ENCODE peak calls at places on chromosomes 3 and 15, in four cellular contexts. L is A549, S is GM12878, U is K562. P is an unnamed sample.

GRCh38 chr3:52050571-52050970 is 5.8 kb downstream of the DUSP7 start:
- DNase-seq in L (no peak), S (no peak), U (no peak), P (no peak)

GRCh38 chr3:111751961-111752360 is 107.1 kb upstream of the PHLDB2 start:
- DNase-seq in L (no peak), S (no peak), U (no peak), P (no peak)

GRCh38 chr3:161372321-161373260 is 1.3 kb upstream of the SPTSSB start:
- DNase-seq in L (no peak), S (no peak), U (no peak), P (no peak)

GRCh38 chr3:117322866-117323265 is 613.3 kb downstream of the TUSC7 start:
- DNase-seq in L (peak), S (no peak), U (no peak), P (no peak)

GRCh38 chr15:101318147-101318809 is 23.2 kb upstream of the SNRPA1 start:
- DNase-seq in L (no peak), S (no peak), U (no peak), P (no peak)

GRCh38 chr3:58051196-58051595 is 43.0 kb downstream of the FLNB start:
- DNase-seq in L (peak), S (no peak), U (no peak), P (no peak)

GRCh38 chr3:149765762-149766334 is 13.6 kb upstream of the COMMD2 start:
- DNase-seq in L (peak), S (no peak), U (no peak), P (peak)

GRCh38 chr3:30616347-30617027 is 10.1 kb downstream of the TGFBR2 start:
- DNase-seq in L (no peak), S (no peak), U (no peak), P (no peak)

GRCh38 chr3:37961622-37962455 is 28.7 kb upstream of the VILL start:
- DNase-seq in L (no peak), S (no peak), U (no peak), P (no peak)

GRCh38 chr3:124995460-124995994 is 60.3 kb downstream of the HEG1 start:
- DNase-seq in L (peak), S (peak), U (peak), P (peak)

GRCh38 chr3:110806924-110807323 is 264.7 kb upstream of the NECTIN3 start:
- DNase-seq in L (no peak), S (no peak), U (no peak), P (peak)

GRCh38 chr3:155785662-155786295 is 20.3 kb downstream of the C3orf33 start:
- DNase-seq in L (no peak), S (no peak), U (no peak), P (no peak)

GRCh38 chr15:25268166-25268565 is 170.7 kb downstream of the UBE3A start:
- DNase-seq in L (peak), S (no peak), U (no peak), P (peak)

GRCh38 chr3:57855281-57855680 is 99.2 kb downstream of the SLMAP start:
- DNase-seq in L (no peak), S (no peak), U (no peak), P (no peak)

GRCh38 chr15:31268911-31269784 is 57.5 kb upstream of the KLF13 start:
- DNase-seq in L (no peak), S (no peak), U (no peak), P (no peak)

GRCh38 chr3:104763007-104763406 is 603.7 kb upstream of the ALCAM start:
- DNase-seq in L (no peak), S (no peak), U (no peak), P (no peak)

GRCh38 chr3:11445883-11446282 is 173.7 kb downstream of the ATG7 start:
- DNase-seq in L (no peak), S (no peak), U (no peak), P (no peak)

GRCh38 chr15:31158858-31159569 is 57.5 kb upstream of the TRPM1 start:
- DNase-seq in L (no peak), S (no peak), U (no peak), P (no peak)

GRCh38 chr3:184227481-184227935 is 1.9 kb upstream of the VWA5B2 start:
- DNase-seq in L (peak), S (no peak), U (peak), P (peak)

GRCh38 chr15:80512729-80513670 is 108.8 kb downstream of the ARNT2 start:
- DNase-seq in L (peak), S (no peak), U (no peak), P (peak)

GRCh38 chr3:55089211-55089610 is 161.4 kb upstream of the LRTM1 start:
- DNase-seq in L (no peak), S (no peak), U (no peak), P (no peak)

DNA sequence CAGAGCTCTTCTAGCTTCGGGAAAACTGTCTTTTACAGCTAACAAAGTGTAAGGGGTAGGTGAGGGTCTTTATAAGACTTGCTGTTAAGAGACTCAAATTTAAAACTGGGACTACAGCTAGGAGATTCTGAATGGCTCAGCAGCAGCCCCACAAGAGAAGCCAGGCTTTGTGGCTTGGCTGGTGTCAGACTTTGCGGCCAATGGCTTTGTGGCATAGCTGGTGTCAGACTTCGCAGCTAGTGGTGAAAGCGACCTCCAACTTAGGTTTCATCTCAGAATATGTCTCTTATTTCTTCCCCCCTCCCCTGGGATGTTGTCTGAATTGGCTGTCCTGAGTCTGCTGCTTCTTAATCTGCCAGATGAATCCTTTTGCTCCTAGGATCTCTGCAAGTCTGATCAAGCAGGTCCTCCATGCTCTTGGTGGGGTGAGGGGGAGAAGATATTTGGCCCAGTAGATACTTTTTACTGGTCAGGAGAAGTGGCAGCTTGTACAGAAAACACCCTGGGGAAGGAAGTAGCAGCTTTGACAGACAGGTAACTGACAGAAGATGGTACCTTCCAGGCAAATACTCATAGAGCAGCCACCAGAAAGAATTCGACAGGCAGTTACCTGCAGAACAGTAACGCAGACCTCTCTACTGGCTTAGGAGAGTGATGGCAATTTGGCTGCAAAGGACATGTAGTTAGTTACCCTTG is 8.4 kb downstream of the BOC start:
- DNase-seq in L (no peak), S (no peak), U (no peak), P (no peak)
- TF ChIP-seq POLR2AphosphoS2 in L (no peak), S (no peak), U (no peak), P (no peak)

DNA sequence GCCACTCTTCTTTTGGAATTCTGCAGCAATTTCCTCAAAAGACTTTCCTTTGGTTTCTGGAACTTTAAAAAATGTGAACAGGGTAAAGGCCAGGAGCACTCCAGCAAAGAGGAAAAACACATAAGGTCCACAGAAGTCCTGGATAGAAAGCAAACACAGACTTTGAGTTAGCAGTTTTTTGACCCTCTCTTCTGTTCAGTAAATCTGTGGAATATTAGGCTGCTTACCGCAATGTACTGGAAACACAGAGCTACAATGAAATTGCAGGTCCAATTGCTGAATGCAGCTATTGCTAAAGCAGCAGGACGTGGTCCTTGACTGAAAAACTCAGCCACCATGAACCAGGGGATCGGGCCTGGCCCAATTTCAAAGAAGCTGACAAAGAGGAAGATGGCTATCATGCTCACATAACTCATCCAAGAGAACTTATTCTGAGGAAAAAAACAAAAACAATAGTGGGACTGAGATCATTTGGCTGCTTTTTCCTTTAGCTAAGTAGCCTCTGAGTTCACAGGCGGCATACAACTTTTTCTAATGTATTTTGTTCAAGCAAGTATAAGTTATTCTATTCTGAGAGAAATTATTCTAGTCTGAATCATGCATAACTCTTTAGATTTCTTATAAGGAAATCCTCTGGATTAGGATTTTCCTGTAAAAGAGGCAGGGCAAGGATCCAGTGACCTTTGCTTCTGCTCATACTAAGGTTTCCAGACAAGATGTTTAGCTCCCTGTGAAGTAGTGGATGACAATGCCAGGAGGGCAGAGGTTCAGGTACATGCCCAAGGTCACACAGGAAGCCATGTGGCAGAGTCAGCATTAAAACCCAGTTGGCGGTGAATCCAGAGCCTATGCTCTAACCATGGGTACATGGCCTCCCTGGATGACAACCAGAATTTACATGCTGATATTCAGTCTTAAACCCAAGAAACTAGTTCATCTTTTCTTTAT is 28.3 kb downstream of the SLC2A2 start:
- DNase-seq in L (no peak), S (no peak), U (no peak), P (peak)
- TF ChIP-seq POLR2AphosphoS2 in L (no peak), S (no peak), U (no peak), P (no peak)

GRCh38 chr3:177446160-177446559 is 248.9 kb upstream of the TBL1XR1 start:
- DNase-seq in L (no peak), S (no peak), U (no peak), P (no peak)

GRCh38 chr3:177447938-177448337 is 250.7 kb upstream of the TBL1XR1 start:
- DNase-seq in L (no peak), S (no peak), U (no peak), P (no peak)

GRCh38 chr3:177451940-177452484 is 254.7 kb upstream of the TBL1XR1 start:
- DNase-seq in L (no peak), S (no peak), U (no peak), P (peak)

GRCh38 chr3:177451277-177451880 is 254.1 kb upstream of the TBL1XR1 start:
- DNase-seq in L (no peak), S (no peak), U (no peak), P (peak)

GRCh38 chr3:177448987-177449975 is 252.0 kb upstream of the TBL1XR1 start:
- DNase-seq in L (no peak), S (peak), U (no peak), P (peak)
- TF ChIP-seq POLR2AphosphoS2 in L (no peak), S (no peak), U (no peak), P (no peak)

GRCh38 chr15:66789029-66790025 is 87.3 kb downstream of the SMAD6 start:
- DNase-seq in L (peak), S (no peak), U (peak), P (peak)
- TF ChIP-seq POLR2AphosphoS2 in L (no peak), S (no peak), U (no peak), P (no peak)

GRCh38 chr3:134446800-134447199 is 39.0 kb downstream of the ANAPC13 start:
- DNase-seq in L (no peak), S (no peak), U (no peak), P (no peak)
- TF ChIP-seq POLR2AphosphoS2 in L (no peak), S (no peak), U (no peak), P (no peak)

DNA sequence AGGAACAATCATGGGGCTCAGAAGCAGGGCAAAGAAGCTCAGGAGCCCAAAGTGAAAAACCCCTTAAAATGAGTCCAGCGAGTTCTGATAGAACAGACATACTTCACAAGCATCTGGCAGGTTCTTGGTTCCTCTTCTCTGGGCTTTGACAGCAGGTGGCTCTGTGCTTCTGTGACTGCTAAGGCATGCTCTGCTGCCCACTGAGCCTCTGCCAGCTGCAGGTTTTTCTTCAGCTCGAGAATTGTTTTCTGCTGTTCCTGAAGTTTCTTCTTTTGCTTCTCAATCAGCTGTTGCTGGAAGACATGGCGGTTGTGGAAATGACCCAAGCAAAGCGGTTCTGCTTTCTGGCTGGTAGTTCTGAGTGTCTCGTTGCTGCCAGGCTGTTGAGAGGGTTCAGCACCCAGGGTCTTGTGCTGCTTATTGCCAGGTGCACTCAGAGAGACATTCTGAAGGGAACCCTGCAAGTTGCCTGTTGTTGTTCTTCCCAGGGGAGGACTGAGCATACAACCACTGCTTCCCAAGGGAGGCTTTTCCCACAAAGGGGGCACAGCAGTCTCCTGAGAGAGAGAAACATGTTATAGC is 50.8 kb downstream of the CCDC191 start:
- DNase-seq in L (no peak), S (peak), U (no peak), P (no peak)
- TF ChIP-seq POLR2AphosphoS2 in L (no peak), S (no peak), U (no peak), P (no peak)